ENCODE peak calls at places on chromosomes 2 and 18, in four cellular contexts. Z is B cell, C is mammary epithelial cell, P is Caco-2. N is an unnamed sample.

GRCh38 chr2:202752071-202752470 is 117.3 kb downstream of the FAM117B start:
- DNase-seq in Z (no peak), C (no peak), P (no peak), N (no peak)

GRCh38 chr18:21330122-21330701 is 88.2 kb downstream of the GREB1L start:
- DNase-seq in Z (no peak), C (peak), P (peak), N (no peak)

GRCh38 chr2:219743548-219743947 is 116.1 kb downstream of the SLC4A3 start:
- DNase-seq in Z (no peak), C (no peak), P (no peak), N (no peak)

GRCh38 chr2:11387831-11388230 is 43.4 kb upstream of the ROCK2 start:
- DNase-seq in Z (no peak), C (no peak), P (peak), N (no peak)

GRCh38 chr2:98465456-98466201 is 21.0 kb downstream of the INPP4A start:
- DNase-seq in Z (peak), C (no peak), P (no peak), N (no peak)

GRCh38 chr2:127068351-127068741 is 38.6 kb downstream of the BIN1 start:
- DNase-seq in Z (no peak), C (no peak), P (no peak), N (no peak)

GRCh38 chr2:136534817-136535216 is 230.5 kb upstream of the THSD7B start:
- DNase-seq in Z (no peak), C (no peak), P (no peak), N (no peak)

GRCh38 chr2:74778381-74779371 is 55.3 kb upstream of the HK2 start:
- DNase-seq in Z (no peak), C (no peak), P (no peak), N (no peak)

GRCh38 chr2:142165790-142166189 is 35.0 kb upstream of the LRP1B start:
- DNase-seq in Z (no peak), C (peak), P (no peak), N (no peak)

GRCh38 chr2:149526689-149527088 is 60.9 kb downstream of the MMADHC start:
- DNase-seq in Z (no peak), C (no peak), P (no peak), N (no peak)

GRCh38 chr2:150594299-150594698 is 106.8 kb upstream of the RND3 start:
- DNase-seq in Z (no peak), C (no peak), P (no peak), N (no peak)

GRCh38 chr2:84776011-84776410 is 104.9 kb downstream of the TRABD2A start:
- DNase-seq in Z (no peak), C (peak), P (no peak), N (no peak)

GRCh38 chr18:44450220-44450619 is 230.5 kb upstream of the SETBP1 start:
- DNase-seq in Z (no peak), C (no peak), P (no peak), N (no peak)

GRCh38 chr2:50346586-50347351 is 685.2 kb downstream of the NRXN1 start:
- DNase-seq in Z (no peak), C (no peak), P (no peak), N (no peak)

GRCh38 chr18:33577688-33578370 is at the start of gene ASXL3:
- DNase-seq in Z (peak), C (no peak), P (no peak), N (peak)

GRCh38 chr2:178715366-178715765 is 91.9 kb downstream of the TTN start:
- DNase-seq in Z (no peak), C (no peak), P (no peak), N (no peak)

GRCh38 chr2:232927793-232928563 is 57.9 kb downstream of the SNORC start:
- DNase-seq in Z (peak), C (no peak), P (no peak), N (no peak)
- TF ChIP-seq CTCF in Z (no peak), C (no peak), P (no peak), N (no peak)

DNA sequence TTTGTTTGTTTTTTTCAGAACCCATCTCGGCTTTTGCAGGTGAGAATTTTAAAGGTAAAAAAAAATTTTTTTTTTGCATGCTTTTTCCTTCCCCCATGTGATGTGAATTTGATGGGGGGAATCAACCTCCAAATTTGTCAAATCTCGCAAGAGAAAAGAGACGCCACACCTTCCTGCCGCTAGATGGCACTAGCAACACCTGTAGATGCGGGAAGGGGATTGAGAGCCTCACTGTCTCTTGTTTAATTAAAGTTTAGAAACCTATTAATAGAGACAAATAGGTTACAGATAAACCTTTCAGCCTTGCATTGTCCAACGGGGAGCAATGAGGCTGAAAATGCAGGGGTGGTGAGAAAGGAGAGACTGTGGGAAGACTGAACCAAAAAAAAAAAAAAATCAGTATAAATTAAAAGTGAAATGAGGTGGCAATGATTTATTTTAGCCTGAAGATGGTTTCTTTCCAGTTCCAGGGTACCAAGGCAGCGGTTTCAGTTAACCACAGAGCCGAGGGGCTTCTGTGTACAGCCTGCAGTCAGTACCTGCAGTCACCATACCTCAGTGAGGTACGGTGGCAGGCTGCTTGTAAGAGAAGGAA is 84.6 kb downstream of the NRP2 start:
- DNase-seq in Z (peak), C (peak), P (peak), N (no peak)
- TF ChIP-seq CTCF in Z (peak), C (peak), P (peak), N (peak)

GRCh38 chr2:119293900-119294299 is 70.3 kb downstream of the STEAP3 start:
- DNase-seq in Z (no peak), C (no peak), P (no peak), N (no peak)

GRCh38 chr2:119290859-119291587 is 67.4 kb downstream of the STEAP3 start:
- DNase-seq in Z (peak), C (peak), P (peak), N (peak)

GRCh38 chr2:119293254-119293653 is 69.6 kb downstream of the STEAP3 start:
- DNase-seq in Z (no peak), C (peak), P (no peak), N (no peak)

GRCh38 chr2:119291588-119292167 is 68.0 kb downstream of the STEAP3 start:
- DNase-seq in Z (no peak), C (no peak), P (no peak), N (no peak)

GRCh38 chr2:119292226-119292625 is 68.6 kb downstream of the STEAP3 start:
- DNase-seq in Z (no peak), C (no peak), P (no peak), N (no peak)
- TF ChIP-seq CTCF in Z (no peak), C (no peak), P (no peak), N (peak)

GRCh38 chr2:226796840-226797288 is 2.8 kb downstream of the IRS1 start:
- DNase-seq in Z (peak), C (no peak), P (no peak), N (no peak)
- TF ChIP-seq CTCF in Z (peak), C (peak), P (no peak), N (peak)

DNA sequence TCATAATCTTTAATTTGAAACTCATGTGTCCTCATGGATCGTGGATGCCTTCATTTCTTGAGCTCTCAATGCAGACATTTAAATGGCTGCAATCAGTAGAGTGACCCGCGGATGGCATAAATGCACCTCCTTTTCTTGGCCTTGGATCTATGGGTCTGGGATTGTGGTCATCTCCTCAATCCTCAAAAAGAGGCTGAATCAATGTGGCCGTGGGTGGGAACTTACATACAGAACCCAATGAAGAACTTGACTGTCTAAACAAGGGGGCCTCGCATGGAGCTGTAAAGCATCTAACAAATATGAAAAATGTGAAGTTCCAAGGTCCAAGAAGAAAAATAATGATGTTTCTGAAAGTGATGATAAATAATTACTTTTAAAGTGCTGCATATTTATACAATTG is 2.9 kb downstream of the HOXD13 start:
- DNase-seq in Z (no peak), C (no peak), P (no peak), N (no peak)
- TF ChIP-seq CTCF in Z (no peak), C (no peak), P (no peak), N (no peak)

DNA sequence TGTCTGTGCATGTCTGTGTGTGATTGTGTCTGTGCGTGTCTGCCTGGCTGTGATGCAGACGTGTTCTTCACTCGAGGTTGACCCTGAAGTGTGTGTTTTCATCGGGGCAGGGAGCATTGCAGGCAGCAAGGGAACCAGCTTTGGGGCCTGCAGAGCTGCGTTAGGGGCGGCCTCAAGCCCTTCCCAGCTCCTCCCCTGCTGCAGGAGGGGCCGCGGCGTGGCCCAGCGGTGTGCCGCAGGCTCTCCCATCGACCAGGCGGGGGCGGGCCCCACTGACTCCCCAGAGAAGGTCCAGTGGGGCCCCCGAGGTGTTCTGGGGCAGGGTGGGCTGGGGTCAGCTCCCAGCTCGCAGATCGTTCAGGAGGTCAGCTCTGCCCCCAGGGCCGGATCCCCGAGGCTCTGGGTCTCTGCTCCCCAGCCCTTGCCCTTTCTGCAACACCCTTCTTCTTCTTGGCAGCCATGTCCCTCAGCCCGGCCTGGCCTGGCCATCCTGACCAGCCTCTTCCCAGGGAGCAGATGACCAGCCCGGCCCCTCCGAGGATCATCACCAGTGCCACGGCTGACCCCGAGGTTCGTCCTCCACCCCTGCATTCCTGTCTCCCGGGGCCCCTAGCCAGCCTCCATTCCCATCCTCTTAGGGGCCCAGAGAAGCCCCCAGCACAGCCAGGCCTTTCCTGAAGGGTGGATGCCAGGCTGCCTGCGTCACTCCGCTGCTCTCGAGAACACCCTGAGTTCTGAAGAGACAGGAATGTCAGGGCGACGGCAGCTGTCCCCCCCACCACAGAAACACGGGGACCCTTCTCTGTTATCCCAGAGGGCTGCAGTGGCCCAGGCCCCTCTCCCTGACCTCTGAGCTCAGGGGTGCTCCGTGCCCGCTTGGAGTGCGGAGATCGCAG is 11.1 kb upstream of the KLHL30 start:
- DNase-seq in Z (no peak), C (no peak), P (no peak), N (no peak)
- TF ChIP-seq CTCF in Z (no peak), C (no peak), P (no peak), N (no peak)

GRCh38 chr18:39162013-39162412 is 1596.4 kb upstream of the CELF4 start:
- DNase-seq in Z (no peak), C (no peak), P (no peak), N (no peak)
- TF ChIP-seq CTCF in Z (no peak), C (no peak), P (no peak), N (no peak)

DNA sequence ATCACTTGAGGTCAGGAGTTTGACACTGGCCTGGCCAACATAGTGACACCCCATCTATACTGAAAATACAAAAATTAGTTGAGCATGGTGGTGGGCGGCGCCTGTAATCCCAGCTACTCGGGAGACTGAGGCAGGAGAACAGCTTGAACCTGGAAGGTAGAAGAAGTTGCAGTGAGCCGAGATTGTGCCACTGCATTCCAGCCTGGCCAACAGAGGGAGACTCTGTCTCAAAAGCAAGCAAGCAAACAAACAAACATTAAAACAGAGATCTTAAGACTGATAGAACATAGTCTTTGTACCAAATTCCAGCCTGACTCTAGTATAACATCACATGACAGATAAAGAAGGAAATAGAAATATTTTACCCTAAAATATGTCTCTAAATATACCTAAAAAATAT is 168.1 kb downstream of the PTPRM start:
- DNase-seq in Z (no peak), C (no peak), P (no peak), N (no peak)
- TF ChIP-seq CTCF in Z (no peak), C (no peak), P (peak), N (peak)

DNA sequence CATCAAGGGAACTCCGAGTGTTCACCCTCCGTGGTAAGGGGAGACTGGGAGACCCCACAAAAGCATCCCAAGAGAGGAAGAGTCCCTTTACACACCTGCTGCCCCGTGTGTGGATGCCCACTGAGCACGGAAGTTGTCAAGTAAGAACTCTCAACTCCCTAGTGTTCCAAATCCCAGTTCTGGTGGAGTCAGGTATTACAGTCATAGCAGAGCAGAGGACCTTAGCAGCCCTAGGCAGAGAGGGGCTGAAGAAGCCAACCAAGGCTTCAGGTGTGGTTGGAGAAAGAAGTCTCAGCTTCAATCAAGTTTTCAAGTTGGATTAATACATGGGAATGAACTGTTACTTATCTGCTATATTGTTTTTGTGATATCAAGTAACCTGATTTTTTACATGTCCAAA is 512.5 kb downstream of the RNF144A start:
- DNase-seq in Z (no peak), C (no peak), P (no peak), N (no peak)
- TF ChIP-seq CTCF in Z (no peak), C (peak), P (no peak), N (peak)

GRCh38 chr18:37578886-37579513 is 13.4 kb upstream of the CELF4 start:
- DNase-seq in Z (no peak), C (peak), P (no peak), N (no peak)
- TF ChIP-seq CTCF in Z (no peak), C (peak), P (peak), N (peak)

N was measured in type B pancreatic cell.